ENCODE peak calls at places on chromosomes 4 and X, in four cellular contexts. N, Z, E and K are unnamed samples.
A peak's percentile ranks its signal among the peaks of the same experiment; 100 is the strongest.

GRCh38 chrX:74104356-74105065 is 199.5 kb upstream of the ZCCHC13 start:
- DNase-seq in N (no peak), Z (no peak), E (no peak), K (no peak)

GRCh38 chr4:55251352-55251751 is 94.7 kb upstream of the SRD5A3 start:
- DNase-seq in Z (no peak), N (peak; percentile 52), E (no peak), K (no peak)

GRCh38 chr4:128686810-128687209 is 122.7 kb upstream of the JADE1 start:
- DNase-seq in Z (no peak), E (no peak), N (no peak), K (no peak)

GRCh38 chrX:29662759-29663503 is 552.4 kb upstream of the MAGEB2 start:
- DNase-seq in Z (no peak), N (no peak), E (no peak), K (no peak)

GRCh38 chr4:4836044-4836443 is 23.4 kb upstream of the MSX1 start:
- DNase-seq in E (no peak), Z (no peak), N (no peak), K (no peak)

GRCh38 chr4:123034023-123034422 is 111.6 kb upstream of the NUDT6 start:
- DNase-seq in N (no peak), E (no peak), Z (no peak), K (no peak)

GRCh38 chrX:11899091-11899490 is 141.1 kb downstream of the MSL3 start:
- DNase-seq in Z (no peak), E (no peak), N (no peak), K (no peak)

GRCh38 chr4:76307670-76308014 is 1.1 kb downstream of the STBD1 start:
- DNase-seq in E (no peak), Z (no peak), N (no peak), K (no peak)

GRCh38 chr4:173284463-173284862 is 49.7 kb downstream of the HMGB2 start:
- DNase-seq in Z (no peak), E (no peak), N (no peak), K (no peak)

GRCh38 chrX:40104649-40105015 is 6.9 kb upstream of the BCOR start:
- DNase-seq in Z (no peak), E (no peak), N (peak; percentile 53), K (no peak)

GRCh38 chr4:185275501-185275900 is 66.1 kb downstream of the SNX25 start:
- DNase-seq in Z (no peak), E (no peak), N (no peak), K (no peak)

GRCh38 chrX:10756365-10756915 is 136.1 kb upstream of the MID1 start:
- DNase-seq in N (no peak), Z (no peak), E (no peak), K (no peak)

GRCh38 chr4:37002625-37003024 is 241.9 kb upstream of the NWD2 start:
- DNase-seq in E (no peak), Z (no peak), N (no peak), K (no peak)

GRCh38 chr4:112288455-112288854 is 2.8 kb upstream of the TIFA start:
- DNase-seq in N (no peak), E (no peak), Z (no peak), K (no peak)

GRCh38 chr4:137994858-137995257 is 247.3 kb downstream of the SLC7A11 start:
- DNase-seq in Z (no peak), E (no peak), N (no peak), K (no peak)

GRCh38 chr4:10582059-10582686 is 102.4 kb downstream of the CLNK start:
- DNase-seq in N (peak; percentile 60), Z (no peak), E (peak; percentile 23), K (no peak)